ENCODE peak calls at places on chromosome 3, in five cellular contexts. U, V, F, P and A are unnamed samples.

GRCh38 chr3:151410891-151411559 is 26.5 kb upstream of the P2RY12 start:
- DNase-seq in V (peak), F (no peak), U (no peak), P (no peak), A (no peak)

GRCh38 chr3:128080323-128080898 is 28.2 kb downstream of the SEC61A1 start:
- DNase-seq in P (peak), V (peak), U (no peak), F (no peak), A (no peak)

GRCh38 chr3:57949779-57950618 is 58.2 kb upstream of the FLNB start:
- DNase-seq in V (peak), F (no peak), U (no peak), P (no peak), A (no peak)

GRCh38 chr3:48022178-48022577 is 6.0 kb upstream of the MAP4 start:
- DNase-seq in F (no peak), P (no peak), V (no peak), U (no peak), A (no peak)

GRCh38 chr3:113660901-113661300 is 35.5 kb downstream of the USF3 start:
- DNase-seq in F (no peak), U (no peak), P (no peak), V (peak), A (no peak)

GRCh38 chr3:126393563-126393962 is 1.1 kb upstream of the CFAP100 start:
- DNase-seq in V (no peak), P (no peak), U (no peak), F (no peak), A (no peak)

GRCh38 chr3:9346141-9346540 is 16.7 kb upstream of the THUMPD3 start:
- DNase-seq in V (no peak), P (no peak), U (no peak), F (no peak), A (no peak)

GRCh38 chr3:170802164-170803151 is 67.5 kb downstream of the RPL22L1 start:
- DNase-seq in F (no peak), P (peak), U (no peak), V (peak), A (no peak)

GRCh38 chr3:32510075-32510724 is 7.5 kb upstream of the CMTM6 start:
- DNase-seq in U (peak), F (peak), V (peak), P (peak), A (peak)

GRCh38 chr3:10810376-10810775 is 5.7 kb upstream of the SLC6A11 start:
- DNase-seq in F (no peak), P (no peak), V (no peak), U (no peak), A (no peak)

GRCh38 chr3:42501321-42501680 is 1.1 kb upstream of the VIPR1 start:
- DNase-seq in F (no peak), P (peak), U (peak), V (no peak), A (peak)

GRCh38 chr3:18100126-18100525 is 325.0 kb downstream of the SATB1 start:
- DNase-seq in V (peak), U (no peak), F (no peak), P (no peak), A (no peak)

GRCh38 chr3:111871809-111872623 is 13.0 kb downstream of the PHLDB2 start:
- DNase-seq in F (no peak), P (peak), V (no peak), U (no peak), A (no peak)

GRCh38 chr3:162295323-162295983 is 798.8 kb downstream of the OTOL1 start:
- DNase-seq in V (peak), U (no peak), P (peak), F (no peak), A (peak)

GRCh38 chr3:113221703-113222257 is 10.4 kb downstream of the BOC start:
- DNase-seq in U (no peak), F (no peak), V (no peak), P (no peak), A (no peak)

GRCh38 chr3:58214484-58215316 is 3.9 kb upstream of the DNASE1L3 start:
- DNase-seq in U (no peak), F (no peak), P (peak), V (peak), A (peak)

GRCh38 chr3:190709351-190709773 is 153.1 kb downstream of the GMNC start:
- DNase-seq in V (peak), U (no peak), F (no peak), P (no peak), A (no peak)

GRCh38 chr3:89690649-89691048 is 583.2 kb downstream of the EPHA3 start:
- DNase-seq in V (peak), P (peak), F (no peak), U (no peak), A (no peak)

GRCh38 chr3:139100821-139101220 is 56.1 kb upstream of the PRR23C start:
- DNase-seq in U (no peak), P (no peak), V (no peak), F (no peak), A (no peak)

GRCh38 chr3:152271465-152272035 is 2.8 kb downstream of the MBNL1 start:
- DNase-seq in U (no peak), F (no peak), P (no peak), V (no peak), A (no peak)

GRCh38 chr3:31226331-31226730 is 306.4 kb upstream of the STT3B start:
- DNase-seq in V (no peak), U (no peak), P (no peak), F (no peak), A (no peak)

GRCh38 chr3:183260167-183260904 is 7.3 kb downstream of the B3GNT5 start:
- DNase-seq in U (no peak), F (no peak), P (no peak), V (peak), A (no peak)

GRCh38 chr3:190197346-190197763 is 76.7 kb upstream of the P3H2 start:
- DNase-seq in V (no peak), U (no peak), F (no peak), P (peak), A (no peak)

GRCh38 chr3:100149713-100150112 is 35.4 kb upstream of the FILIP1L start:
- DNase-seq in P (no peak), F (no peak), U (no peak), V (no peak), A (no peak)

GRCh38 chr3:121574449-121574848 is 6.7 kb downstream of the ARGFX start:
- DNase-seq in P (peak), V (no peak), F (peak), U (peak), A (peak)

GRCh38 chr3:165643433-165643824 is 193.8 kb downstream of the BCHE start:
- DNase-seq in P (no peak), F (peak), V (peak), U (peak), A (no peak)

GRCh38 chr3:122313261-122313660 is 11.8 kb upstream of the CSTA start:
- DNase-seq in P (no peak), F (no peak), V (peak), U (no peak), A (no peak)

GRCh38 chr3:10352146-10352911 is 31.4 kb upstream of the SEC13 start:
- DNase-seq in F (no peak), P (peak), U (no peak), V (peak), A (no peak)

GRCh38 chr3:151721294-151721693 is 12.4 kb upstream of the AADACL2 start:
- DNase-seq in P (no peak), U (no peak), V (no peak), F (no peak), A (no peak)